ENCODE peak calls at places on chromosomes 1 and 21, in six cellular contexts. Y is prostate gland, A is fibroblast of lung, Q is breast epithelium, M is left lung, O is psoas muscle. U is an unnamed sample.

GRCh38 chr1:22816803-22817202 is 106.2 kb downstream of the EPHB2 start:
- DNase-seq in Y (no peak), A (no peak), Q (no peak), M (no peak), O (no peak), U (no peak)

GRCh38 chr1:28902738-28903137 is 11.6 kb upstream of the EPB41 start:
- DNase-seq in Y (no peak), A (no peak), Q (no peak), M (no peak), O (no peak), U (no peak)

GRCh38 chr1:205591522-205592351 is 40.1 kb downstream of the ELK4 start:
- DNase-seq in Y (peak; percentile 92), A (peak; percentile 77), Q (peak; percentile 94), M (peak; percentile 87), O (peak; percentile 84), U (peak; percentile 96)

GRCh38 chr1:77182083-77182482 is 37.1 kb downstream of the PIGK start:
- DNase-seq in Y (no peak), A (no peak), Q (no peak), M (no peak), O (no peak), U (no peak)

GRCh38 chr1:18037651-18038050 is 69.9 kb upstream of the IGSF21 start:
- DNase-seq in Y (no peak), A (no peak), Q (no peak), M (no peak), O (no peak), U (no peak)

GRCh38 chr21:39006653-39007417 is 176.4 kb downstream of the PSMG1 start:
- DNase-seq in Y (peak; percentile 62), A (no peak), Q (peak; percentile 32), M (peak; percentile 72), O (no peak), U (no peak)

GRCh38 chr1:99662581-99663208 is 16.8 kb downstream of the PALMD start:
- DNase-seq in Y (peak; percentile 51), A (no peak), Q (peak; percentile 85), M (peak; percentile 32), O (peak; percentile 84), U (no peak)

GRCh38 chr1:85330711-85331290 is 54.4 kb upstream of the BCL10 start:
- DNase-seq in Y (no peak), A (peak; percentile 99), Q (no peak), M (peak; percentile 46), O (peak; percentile 35), U (no peak)

GRCh38 chr1:117600966-117601365 is 4.9 kb upstream of the TENT5C start:
- DNase-seq in Y (no peak), A (peak; percentile 89), Q (no peak), M (no peak), O (no peak), U (no peak)

GRCh38 chr1:213466578-213466977 is 415.5 kb downstream of the RPS6KC1 start:
- DNase-seq in Y (no peak), A (peak; percentile 1), Q (no peak), M (no peak), O (no peak), U (no peak)

GRCh38 chr1:217133092-217133491 is 409.9 kb upstream of the ESRRG start:
- DNase-seq in Y (no peak), A (no peak), Q (no peak), M (no peak), O (no peak), U (no peak)

GRCh38 chr1:204358145-204358544 is 1.6 kb downstream of the PLEKHA6 start:
- DNase-seq in Y (no peak), A (no peak), Q (no peak), M (no peak), O (no peak), U (no peak)

GRCh38 chr1:27509127-27510080 is 19.4 kb upstream of the WASF2 start:
- DNase-seq in Y (no peak), A (no peak), Q (peak; percentile 49), M (no peak), O (no peak), U (no peak)

GRCh38 chr1:95209291-95209690 is 24.7 kb upstream of the RWDD3 start:
- DNase-seq in Y (no peak), A (no peak), Q (no peak), M (no peak), O (no peak), U (no peak)

GRCh38 chr1:86649618-86650017 is 54.8 kb upstream of the SH3GLB1 start:
- DNase-seq in Y (no peak), A (no peak), Q (no peak), M (no peak), O (no peak), U (no peak)
- TF ChIP-seq CTCF in Y (no peak), A (no peak), Q (no peak), M (no peak), O (no peak), U (no peak)

DNA sequence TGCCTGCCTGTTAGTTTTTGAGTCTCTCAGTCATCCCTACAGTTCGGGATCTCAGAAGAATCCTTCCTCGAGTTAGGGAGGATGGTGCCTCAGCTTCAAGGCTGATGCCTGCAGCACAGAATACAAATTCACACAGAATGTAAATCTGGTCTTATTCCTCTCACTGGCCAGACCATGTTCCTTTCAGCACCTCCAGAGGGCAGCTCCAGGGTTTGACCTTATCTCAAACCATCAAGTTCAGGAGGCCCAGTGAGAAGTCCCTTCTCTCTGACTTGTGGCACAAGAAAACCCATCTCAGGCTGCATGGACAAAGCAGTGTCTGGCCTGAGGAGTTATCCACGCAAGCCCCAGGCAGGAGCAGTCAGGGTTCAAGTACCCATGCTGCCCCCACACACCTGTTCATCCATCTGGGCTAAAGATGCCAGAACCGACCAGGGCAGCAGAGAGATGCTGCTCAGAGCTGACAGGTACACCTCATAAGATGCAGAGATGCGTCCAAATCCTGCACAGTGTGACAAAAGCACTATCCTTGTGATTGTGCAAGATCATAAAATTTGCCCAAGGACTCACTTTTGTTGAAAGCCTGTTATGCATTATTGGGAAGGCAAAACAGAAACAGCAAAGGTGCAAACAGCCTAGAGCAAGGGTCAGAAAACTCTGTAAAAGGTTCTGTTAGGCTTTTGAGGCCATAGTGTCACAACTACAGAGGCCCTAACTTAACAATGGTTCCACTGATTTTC is 49.8 kb downstream of the BCAR3 start:
- DNase-seq in Y (no peak), A (no peak), Q (no peak), M (no peak), O (no peak), U (no peak)
- TF ChIP-seq CTCF in Y (no peak), A (peak; percentile 25), Q (peak; percentile 12), M (peak; percentile 16), O (peak; percentile 15), U (no peak)

GRCh38 chr1:115828101-115829022 is 12.6 kb downstream of the NHLH2 start:
- DNase-seq in Y (no peak), A (no peak), Q (no peak), M (peak; percentile 47), O (peak; percentile 24), U (peak; percentile 73)

GRCh38 chr1:115830963-115831362 is 10.0 kb downstream of the NHLH2 start:
- DNase-seq in Y (no peak), A (no peak), Q (no peak), M (no peak), O (no peak), U (no peak)

GRCh38 chr1:115827452-115827851 is 13.5 kb downstream of the NHLH2 start:
- DNase-seq in Y (no peak), A (no peak), Q (no peak), M (no peak), O (no peak), U (no peak)

GRCh38 chr1:115829947-115830346 is 11.0 kb downstream of the NHLH2 start:
- DNase-seq in Y (no peak), A (no peak), Q (no peak), M (no peak), O (no peak), U (no peak)

DNA sequence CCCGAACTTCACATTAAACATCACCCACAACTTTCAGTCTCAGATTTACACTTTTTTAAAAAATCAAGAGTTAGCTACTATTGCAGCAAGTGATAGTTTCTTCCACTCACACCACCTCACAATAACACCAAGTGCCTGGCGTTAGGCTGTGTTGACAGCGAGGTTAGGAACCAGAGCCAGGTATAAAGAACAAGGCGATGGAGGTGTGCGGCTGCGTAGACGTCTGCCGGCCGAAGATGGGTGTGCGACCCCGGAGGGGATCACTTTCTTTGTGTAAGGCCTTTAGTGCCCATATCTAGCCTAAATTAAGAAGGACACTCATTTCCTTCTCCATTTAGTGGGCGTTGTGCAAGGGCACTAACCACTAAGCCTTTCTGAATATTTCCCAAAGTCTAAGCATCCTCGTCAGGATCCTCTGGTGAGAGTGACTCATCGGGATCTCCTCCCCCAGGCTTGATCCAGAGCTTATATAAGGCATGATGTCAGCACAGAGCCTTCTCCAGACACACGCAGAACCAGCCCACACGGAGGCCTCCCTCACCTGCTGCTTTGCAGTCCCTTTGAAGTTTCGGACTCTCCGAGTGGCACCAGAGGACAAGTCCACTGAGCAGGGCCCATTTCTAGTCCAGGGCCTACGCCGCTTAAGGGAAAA is 11.8 kb downstream of the NHLH2 start:
- DNase-seq in Y (no peak), A (peak; percentile 79), Q (no peak), M (peak; percentile 63), O (peak; percentile 17), U (no peak)
- TF ChIP-seq CTCF in Y (no peak), A (no peak), Q (no peak), M (no peak), O (no peak), U (no peak)

DNA sequence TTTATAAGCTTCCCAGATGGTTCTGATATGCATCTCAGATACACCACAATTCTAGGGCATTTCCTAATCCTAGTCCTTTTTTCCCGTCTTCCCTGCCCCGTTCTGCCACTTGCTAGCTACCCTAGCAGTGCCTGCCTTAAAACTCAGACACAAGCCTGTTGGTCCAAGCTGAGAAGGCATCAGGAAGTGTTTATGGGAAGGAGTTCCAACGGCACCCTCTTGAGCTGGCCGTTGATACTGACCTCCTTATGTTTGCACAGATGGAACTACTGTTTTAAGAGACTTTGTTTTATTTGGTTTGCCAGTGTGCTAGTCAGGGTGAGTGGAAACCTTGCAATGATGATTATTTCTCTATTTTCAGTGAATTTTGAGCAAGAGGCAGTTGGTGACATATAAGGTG is 67.2 kb downstream of the UCK2 start:
- DNase-seq in Y (no peak), A (peak; percentile 32), Q (no peak), M (no peak), O (no peak), U (no peak)
- TF ChIP-seq CTCF in Y (no peak), A (no peak), Q (no peak), M (no peak), O (no peak), U (no peak)

GRCh38 chr1:229582011-229582694 is 23.6 kb upstream of the ABCB10 start:
- DNase-seq in Y (no peak), A (peak; percentile 40), Q (peak; percentile 31), M (peak; percentile 61), O (peak; percentile 43), U (no peak)

GRCh38 chr1:229574679-229575442 is 16.4 kb upstream of the ABCB10 start:
- DNase-seq in Y (no peak), A (no peak), Q (no peak), M (no peak), O (no peak), U (no peak)

GRCh38 chr1:229581485-229581884 is 23.0 kb upstream of the ABCB10 start:
- DNase-seq in Y (no peak), A (no peak), Q (no peak), M (no peak), O (no peak), U (no peak)

GRCh38 chr1:229579101-229579651 is 20.7 kb upstream of the ABCB10 start:
- DNase-seq in Y (peak; percentile 66), A (peak; percentile 35), Q (peak; percentile 32), M (no peak), O (no peak), U (no peak)

GRCh38 chr1:229578168-229579100 is 19.9 kb upstream of the ABCB10 start:
- DNase-seq in Y (no peak), A (no peak), Q (no peak), M (no peak), O (no peak), U (no peak)
- TF ChIP-seq CTCF in Y (no peak), A (no peak), Q (no peak), M (no peak), O (no peak), U (no peak)

GRCh38 chr1:228074954-228075730 is 7.4 kb upstream of the ARF1 start:
- DNase-seq in Y (no peak), A (no peak), Q (no peak), M (peak; percentile 33), O (peak; percentile 15), U (no peak)
- TF ChIP-seq CTCF in Y (no peak), A (no peak), Q (no peak), M (no peak), O (no peak), U (no peak)

U was measured in nephron progenitor cell.